ENCODE peak calls at places on chromosomes 2 and 18, in eight cellular contexts. I is H1, E is IMR-90, M is HepG2, F is GM12878, V is HCT116, G is K562, O is SK-N-SH. T is an unnamed sample.
A peak's percentile ranks its signal among the peaks of the same experiment; 100 is the strongest.

GRCh38 chr2:66567000-66567399 is 132.1 kb downstream of the MEIS1 start:
- DNase-seq in I (no peak), E (no peak), M (no peak), F (no peak), V (no peak), G (no peak), O (no peak), T (no peak)

GRCh38 chr2:217478831-217479435 is 523.9 kb downstream of the TNS1 start:
- DNase-seq in I (no peak), E (no peak), M (no peak), F (no peak), V (no peak), G (no peak), O (no peak), T (no peak)

GRCh38 chr2:235024951-235025773 is 73.3 kb downstream of the SH3BP4 start:
- DNase-seq in I (no peak), E (no peak), M (no peak), F (no peak), V (no peak), G (no peak), O (no peak), T (no peak)

GRCh38 chr2:15485949-15486348 is 75.2 kb downstream of the NBAS start:
- DNase-seq in I (no peak), E (no peak), M (peak; percentile 31), F (no peak), V (no peak), G (no peak), O (no peak), T (no peak)

GRCh38 chr2:96239745-96240264 is 26.0 kb downstream of the TMEM127 start:
- DNase-seq in I (no peak), E (no peak), M (no peak), F (no peak), V (no peak), G (no peak), O (no peak), T (no peak)

GRCh38 chr2:233375490-233376314 is 21.4 kb downstream of the DGKD start:
- DNase-seq in I (no peak), E (no peak), M (no peak), F (no peak), V (no peak), G (no peak), O (no peak), T (no peak)

GRCh38 chr18:56202567-56203136 is 435.7 kb downstream of the TXNL1 start:
- DNase-seq in I (no peak), E (peak; percentile 4), M (no peak), F (no peak), V (no peak), G (no peak), O (no peak), T (no peak)

GRCh38 chr18:9771261-9771976 is 63.3 kb downstream of the RAB31 start:
- DNase-seq in I (peak; percentile 59), E (peak; percentile 57), M (peak; percentile 53), F (no peak), V (peak; percentile 56), G (peak; percentile 81), O (peak; percentile 86), T (peak; percentile 73)

GRCh38 chr2:219402665-219403515 is 15.2 kb upstream of the DNPEP start:
- DNase-seq in I (no peak), E (peak; percentile 88), M (peak; percentile 67), F (no peak), V (peak; percentile 79), G (peak; percentile 68), O (peak; percentile 87), T (peak; percentile 62)

GRCh38 chr2:88735853-88736252 is 44.4 kb downstream of the RPIA start:
- DNase-seq in I (no peak), E (no peak), M (no peak), F (no peak), V (peak; percentile 37), G (peak; percentile 58), O (no peak), T (peak; percentile 47)

GRCh38 chr2:46801731-46802664 is 113.6 kb downstream of the MCFD2 start:
- DNase-seq in I (no peak), E (peak; percentile 60), M (no peak), F (no peak), V (no peak), G (peak; percentile 7), O (no peak), T (no peak)

GRCh38 chr18:8375899-8376512 is 233.2 kb upstream of the RAB12 start:
- DNase-seq in I (no peak), E (no peak), M (no peak), F (no peak), V (no peak), G (no peak), O (no peak), T (no peak)

GRCh38 chr2:210859314-210859713 is 302.9 kb downstream of the CPS1 start:
- DNase-seq in I (no peak), E (no peak), M (no peak), F (no peak), V (no peak), G (no peak), O (no peak), T (no peak)

GRCh38 chr2:229713371-229714079 is 830 bp downstream of the DNER start:
- DNase-seq in I (no peak), E (no peak), M (no peak), F (no peak), V (no peak), G (no peak), O (peak; percentile 87), T (peak; percentile 26)

GRCh38 chr2:204738721-204739120 is 193.4 kb downstream of the PARD3B start:
- DNase-seq in I (no peak), E (peak; percentile 72), M (no peak), F (no peak), V (no peak), G (no peak), O (no peak), T (no peak)

GRCh38 chr2:78218066-78218465 is 695.9 kb upstream of the LRRTM4 start:
- DNase-seq in I (no peak), E (no peak), M (no peak), F (no peak), V (no peak), G (no peak), O (no peak), T (no peak)

GRCh38 chr2:14423145-14423906 is 209.2 kb upstream of the LRATD1 start:
- DNase-seq in I (no peak), E (no peak), M (no peak), F (no peak), V (no peak), G (no peak), O (no peak), T (no peak)

GRCh38 chr2:230904856-230905447 is 20.1 kb downstream of the GPR55 start:
- DNase-seq in I (no peak), E (no peak), M (no peak), F (no peak), V (no peak), G (no peak), O (no peak), T (no peak)

GRCh38 chr2:73999881-74000597 is 15.3 kb downstream of the TET3 start:
- DNase-seq in I (no peak), E (peak; percentile 74), M (no peak), F (no peak), V (no peak), G (no peak), O (no peak), T (no peak)

GRCh38 chr2:95392730-95393455 is 9.6 kb upstream of the FAHD2A start:
- DNase-seq in I (no peak), E (no peak), M (no peak), F (no peak), V (no peak), G (no peak), O (no peak), T (no peak)

GRCh38 chr2:73685770-73686438 is 43.7 kb upstream of the NAT8 start:
- DNase-seq in I (no peak), E (no peak), M (peak; percentile 71), F (no peak), V (no peak), G (no peak), O (no peak), T (no peak)

GRCh38 chr2:43759195-43759594 is 14.6 kb upstream of the DYNC2LI1 start:
- DNase-seq in I (no peak), E (peak; percentile 73), M (peak; percentile 80), F (no peak), V (peak; percentile 23), G (no peak), O (no peak), T (peak; percentile 15)

GRCh38 chr2:70496819-70497218 is 56.8 kb downstream of the TGFA start:
- DNase-seq in I (no peak), E (no peak), M (no peak), F (no peak), V (no peak), G (no peak), O (no peak), T (no peak)

GRCh38 chr2:11175293-11175795 is 20.1 kb downstream of the SLC66A3 start:
- DNase-seq in I (no peak), E (peak; percentile 65), M (no peak), F (no peak), V (no peak), G (no peak), O (no peak), T (no peak)

DNA sequence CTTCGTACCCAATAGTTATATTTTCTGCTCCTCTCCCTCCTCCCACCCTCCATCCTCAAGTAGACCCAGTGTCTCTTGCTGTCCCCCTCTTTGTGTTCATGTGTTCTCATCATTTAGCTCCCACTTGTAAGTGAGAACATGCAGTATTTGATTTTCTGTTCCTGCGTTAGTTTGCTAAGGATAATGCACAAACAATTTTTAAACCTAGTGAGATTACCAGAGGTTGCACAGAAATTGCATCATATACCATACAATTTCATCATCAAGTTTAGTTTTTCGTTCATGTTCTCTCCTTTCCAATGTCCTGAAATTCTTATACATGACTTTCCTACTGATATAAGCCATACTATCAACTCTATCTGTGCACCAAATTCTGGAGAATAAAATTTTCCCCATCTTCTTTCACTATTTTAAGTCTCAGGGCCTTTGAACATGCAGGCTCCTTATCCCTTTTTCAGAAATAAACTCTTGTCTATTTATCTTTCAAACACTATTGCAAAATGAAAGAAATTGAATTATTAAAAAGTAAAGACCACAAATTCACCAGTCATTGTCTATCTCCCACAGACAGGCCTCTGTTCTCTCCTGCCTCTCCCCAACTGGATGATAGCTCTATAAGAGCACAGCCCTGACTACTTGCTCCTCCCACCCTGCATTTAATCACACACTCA is 27.1 kb upstream of the B4GALT6 start:
- DNase-seq in I (no peak), E (no peak), M (no peak), F (no peak), V (no peak), G (no peak), O (no peak), T (no peak)
- TF ChIP-seq RAD21 in I (no peak), E (no peak), M (no peak), F (no peak), V (no peak), G (no peak), O (no peak), T (no peak)

GRCh38 chr18:48996901-48997463 is 46.2 kb upstream of the SMAD7 start:
- DNase-seq in I (no peak), E (peak; percentile 81), M (peak; percentile 47), F (no peak), V (peak; percentile 58), G (no peak), O (peak; percentile 77), T (peak; percentile 64)
- TF ChIP-seq RAD21 in I (peak; percentile 22), E (peak; percentile 12), M (no peak), F (no peak), V (no peak), G (no peak), O (peak; percentile 36), T (no peak)

GRCh38 chr18:27954226-27954625 is 222.7 kb downstream of the CDH2 start:
- DNase-seq in I (no peak), E (peak; percentile 89), M (no peak), F (no peak), V (no peak), G (no peak), O (no peak), T (no peak)
- TF ChIP-seq RAD21 in I (no peak), E (peak; percentile 9), M (no peak), F (no peak), V (no peak), G (no peak), O (no peak), T (no peak)

GRCh38 chr2:151357359-151357758 is at the start of gene TNFAIP6:
- DNase-seq in I (no peak), E (peak; percentile 97), M (no peak), F (no peak), V (no peak), G (no peak), O (peak; percentile 47), T (peak; percentile 8)
- TF ChIP-seq RAD21 in I (no peak), E (no peak), M (no peak), F (no peak), V (no peak), G (no peak), O (peak; percentile 11), T (no peak)

T was measured in A549.